ENCODE peak calls at places on chromosome 12, in ten cellular contexts. O is A549, R is WTC11, F is K562, X is HepG2, I is H1, W is HCT116, Q is SK-N-SH, A is NB4, J is GM12878. H is an unnamed sample.

GRCh38 chr12:46952880-46953517 is 126.4 kb upstream of the PCED1B start:
- DNase-seq in O (no peak), R (no peak), F (no peak), X (no peak), I (no peak), W (no peak), Q (no peak), A (no peak), J (no peak), H (no peak)

GRCh38 chr12:87150969-87151662 is 878.1 kb downstream of the C12orf50 start:
- DNase-seq in O (peak), R (no peak), F (no peak), X (no peak), I (no peak), W (no peak), Q (no peak), A (no peak), J (peak), H (no peak)

GRCh38 chr12:13864081-13864673 is 117.2 kb downstream of the GRIN2B start:
- DNase-seq in O (peak), R (peak), F (peak), X (peak), I (peak), W (peak), Q (peak), A (peak), J (peak), H (peak)

GRCh38 chr12:20631711-20632110 is 63.4 kb upstream of the SLCO1C1 start:
- DNase-seq in O (no peak), R (no peak), F (no peak), X (no peak), I (no peak), W (no peak), Q (no peak), A (no peak), J (no peak), H (no peak)

GRCh38 chr12:108302471-108303311 is 36.4 kb downstream of the CMKLR1 start:
- DNase-seq in O (peak), R (peak), F (no peak), X (peak), I (no peak), W (no peak), Q (peak), A (no peak), J (no peak), H (peak)

GRCh38 chr12:132152921-132153321 is 8.7 kb downstream of the NOC4L start:
- DNase-seq in O (no peak), R (no peak), F (no peak), X (no peak), I (no peak), W (no peak), Q (no peak), A (no peak), J (no peak), H (no peak)

GRCh38 chr12:47111392-47111778 is 31.6 kb upstream of the AMIGO2 start:
- DNase-seq in O (no peak), R (no peak), F (no peak), X (no peak), I (no peak), W (no peak), Q (no peak), A (no peak), J (no peak), H (no peak)

GRCh38 chr12:84599539-84599938 is 313.1 kb downstream of the SLC6A15 start:
- DNase-seq in O (no peak), R (no peak), F (no peak), X (no peak), I (no peak), W (peak), Q (no peak), A (no peak), J (no peak), H (no peak)

GRCh38 chr12:52708010-52708409 is 4.7 kb upstream of the KRT77 start:
- DNase-seq in O (no peak), R (no peak), F (peak), X (no peak), I (no peak), W (no peak), Q (no peak), A (no peak), J (no peak), H (no peak)

GRCh38 chr12:78887008-78887407 is 22.4 kb downstream of the SYT1 start:
- DNase-seq in O (peak), R (no peak), F (no peak), X (peak), I (no peak), W (peak), Q (no peak), A (peak), J (no peak), H (peak)

GRCh38 chr12:68557011-68557715 is 53.5 kb upstream of the RAP1B start:
- DNase-seq in O (peak), R (no peak), F (peak), X (no peak), I (no peak), W (no peak), Q (no peak), A (no peak), J (no peak), H (peak)

GRCh38 chr12:113252494-113252893 is 31.2 kb downstream of the TPCN1 start:
- DNase-seq in O (no peak), R (no peak), F (no peak), X (no peak), I (no peak), W (no peak), Q (no peak), A (no peak), J (no peak), H (no peak)

GRCh38 chr12:121224591-121224990 is 14.7 kb downstream of the P2RX4 start:
- DNase-seq in O (no peak), R (no peak), F (no peak), X (no peak), I (no peak), W (no peak), Q (peak), A (no peak), J (no peak), H (no peak)

GRCh38 chr12:57893460-57894353 is 47.2 kb upstream of the CTDSP2 start:
- DNase-seq in O (no peak), R (peak), F (peak), X (peak), I (no peak), W (no peak), Q (peak), A (peak), J (no peak), H (peak)

GRCh38 chr12:88416786-88417185 is 163.5 kb downstream of the KITLG start:
- DNase-seq in O (no peak), R (no peak), F (no peak), X (no peak), I (no peak), W (no peak), Q (no peak), A (no peak), J (no peak), H (no peak)

GRCh38 chr12:108966378-108967151 is 54.3 kb downstream of the SVOP start:
- DNase-seq in O (no peak), R (no peak), F (no peak), X (no peak), I (no peak), W (no peak), Q (no peak), A (no peak), J (no peak), H (no peak)

GRCh38 chr12:51977320-51977753 is 25.8 kb downstream of the ACVR1B start:
- DNase-seq in O (no peak), R (no peak), F (no peak), X (peak), I (no peak), W (no peak), Q (no peak), A (peak), J (no peak), H (no peak)

GRCh38 chr12:67145692-67146091 is 123.5 kb upstream of the CAND1 start:
- DNase-seq in O (no peak), R (no peak), F (no peak), X (no peak), I (no peak), W (no peak), Q (no peak), A (no peak), J (no peak), H (no peak)

GRCh38 chr12:67426067-67426466 is 156.9 kb downstream of the CAND1 start:
- DNase-seq in O (no peak), R (no peak), F (no peak), X (no peak), I (no peak), W (no peak), Q (no peak), A (no peak), J (no peak), H (no peak)

GRCh38 chr12:2752676-2753371 is 41.9 kb upstream of the FKBP4 start:
- DNase-seq in O (peak), R (peak), F (peak), X (peak), I (peak), W (peak), Q (peak), A (peak), J (no peak), H (peak)

DNA sequence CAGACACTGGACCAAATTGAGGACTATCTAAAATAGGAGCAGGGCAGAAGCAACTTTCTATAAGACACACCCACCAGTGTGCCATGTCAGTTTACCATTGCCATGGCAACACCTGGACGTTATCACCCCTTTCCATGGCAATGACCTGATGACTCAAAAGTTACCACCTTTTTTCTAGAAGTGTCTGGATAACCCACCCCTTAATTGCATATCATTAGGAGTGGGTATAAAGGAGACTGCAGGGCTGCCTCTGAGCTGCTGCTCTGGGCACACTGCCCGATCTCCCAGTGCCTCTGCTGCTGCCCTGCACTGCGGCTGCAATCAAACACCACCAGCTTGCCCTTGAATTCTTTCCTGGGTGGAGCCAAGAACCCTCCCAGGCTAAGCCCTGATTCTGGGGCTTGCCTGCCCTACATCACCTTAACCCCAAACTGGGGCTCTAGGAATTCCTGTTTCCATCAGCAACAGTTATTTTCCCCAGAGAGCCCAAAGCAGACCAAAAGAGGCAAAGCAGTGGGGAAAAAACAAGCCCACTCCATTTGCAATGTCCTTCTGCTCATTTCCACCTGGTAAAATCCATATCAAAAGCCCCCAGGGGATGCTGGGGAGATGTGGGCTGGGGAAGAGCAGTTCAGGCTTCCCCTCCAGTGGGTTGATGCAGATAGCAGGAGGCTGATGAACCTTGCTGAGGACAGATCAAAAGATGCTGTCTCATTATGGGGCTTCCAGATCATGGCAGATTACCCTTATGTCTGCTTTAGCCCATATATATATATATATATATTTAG is 129.5 kb upstream of the NCOR2 start:
- DNase-seq in O (no peak), R (no peak), F (no peak), X (no peak), I (no peak), W (no peak), Q (no peak), A (no peak), J (no peak), H (no peak)
- TF ChIP-seq MAX in O (no peak), R (no peak), F (no peak), X (no peak), I (no peak), W (no peak), Q (no peak), A (no peak), J (no peak), H (no peak)

GRCh38 chr12:124463341-124463861 is 104.0 kb downstream of the NCOR2 start:
- DNase-seq in O (no peak), R (no peak), F (no peak), X (no peak), I (no peak), W (no peak), Q (no peak), A (peak), J (no peak), H (no peak)
- TF ChIP-seq MAX in O (no peak), R (no peak), F (no peak), X (no peak), I (no peak), W (no peak), Q (no peak), A (no peak), J (no peak), H (no peak)

GRCh38 chr12:11805043-11805442 is 155.6 kb downstream of the ETV6 start:
- DNase-seq in O (no peak), R (no peak), F (no peak), X (no peak), I (no peak), W (no peak), Q (no peak), A (peak), J (no peak), H (no peak)
- TF ChIP-seq MAX in O (no peak), R (no peak), F (no peak), X (no peak), I (no peak), W (no peak), Q (no peak), A (peak), J (no peak), H (no peak)

GRCh38 chr12:124422142-124422569 is 127.3 kb downstream of the RFLNA start:
- DNase-seq in O (peak), R (no peak), F (peak), X (no peak), I (no peak), W (no peak), Q (no peak), A (no peak), J (no peak), H (no peak)
- TF ChIP-seq MAX in O (no peak), R (no peak), F (no peak), X (no peak), I (no peak), W (no peak), Q (no peak), A (no peak), J (no peak), H (no peak)

DNA sequence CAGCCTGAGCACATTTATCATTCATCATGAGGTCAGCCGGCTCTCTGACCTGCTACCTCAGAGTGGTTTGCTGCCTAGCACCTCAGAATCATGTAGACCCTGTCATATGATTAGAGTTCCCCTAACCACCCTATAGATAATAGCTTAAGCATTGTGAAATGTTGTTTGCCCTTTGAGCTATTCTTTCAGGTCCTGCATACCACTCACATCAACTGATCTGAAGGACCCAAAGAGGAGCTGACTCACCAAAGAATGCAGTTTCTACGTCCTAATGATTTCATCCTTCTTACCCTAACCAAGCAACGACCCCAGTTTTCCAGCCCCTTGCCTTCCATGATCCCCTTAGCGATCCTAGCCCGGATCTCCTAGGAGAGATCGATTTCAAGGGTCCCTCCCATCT is 527.9 kb downstream of the SOX5 start:
- DNase-seq in O (no peak), R (no peak), F (peak), X (peak), I (no peak), W (no peak), Q (no peak), A (no peak), J (no peak), H (no peak)
- TF ChIP-seq MAX in O (no peak), R (no peak), F (no peak), X (no peak), I (no peak), W (no peak), Q (no peak), A (no peak), J (no peak), H (no peak)

GRCh38 chr12:24853588-24853987 is 95.3 kb downstream of the BCAT1 start:
- DNase-seq in O (no peak), R (no peak), F (no peak), X (no peak), I (no peak), W (no peak), Q (no peak), A (no peak), J (no peak), H (peak)
- TF ChIP-seq MAX in O (no peak), R (no peak), F (no peak), X (no peak), I (no peak), W (no peak), Q (no peak), A (no peak), J (no peak), H (no peak)

DNA sequence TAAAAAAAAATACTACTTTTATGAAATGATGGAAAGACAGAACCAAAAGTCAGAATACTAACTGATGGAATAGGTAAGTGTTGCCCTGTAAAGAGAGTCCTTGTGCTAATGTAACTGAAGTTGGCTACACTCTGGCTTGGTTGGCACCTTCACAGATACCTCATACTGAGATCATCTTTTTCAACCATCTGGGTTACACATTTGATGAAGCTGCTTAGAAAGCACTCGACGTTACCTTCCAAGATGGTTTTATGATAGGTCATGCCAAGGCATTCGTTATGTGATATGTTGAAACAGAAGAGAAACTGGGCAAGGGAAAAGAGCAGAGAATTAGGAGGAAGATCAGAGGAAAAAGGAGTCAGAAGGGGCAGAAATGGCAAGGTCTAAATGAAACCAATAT is 203.8 kb downstream of the ADAMTS20 start:
- DNase-seq in O (no peak), R (no peak), F (no peak), X (no peak), I (no peak), W (no peak), Q (no peak), A (no peak), J (no peak), H (no peak)
- TF ChIP-seq MAX in O (no peak), R (no peak), F (no peak), X (no peak), I (no peak), W (no peak), Q (no peak), A (no peak), J (no peak), H (no peak)